ENCODE peak calls at places on chromosomes 13 and 19, in seven cellular contexts. L is NCI-H1092; X is endodermal cell; Z is stimulated activated CD4-positive, alpha-beta T cell treated with anti-CD3 and anti-CD28 coated beads, Interleukin-1b, Interleukin-23, amount 100 ng/mL, for 1 hour; H is ELR; S is Calu3; C is GOT3. F is an unnamed sample.

GRCh38 chr13:30371649-30372265 is 50.5 kb upstream of the UBE2L5 start:
- DNase-seq in L (no peak), X (no peak), Z (no peak), H (peak; percentile 65), S (peak; percentile 20), C (no peak), F (peak; percentile 69)

GRCh38 chr13:112054616-112055015 is 12.3 kb upstream of the SOX1 start:
- DNase-seq in L (no peak), X (no peak), Z (no peak), H (no peak), S (no peak), C (no peak), F (no peak)

GRCh38 chr13:87123987-87124784 is 547.0 kb upstream of the SLITRK5 start:
- DNase-seq in L (no peak), X (peak; percentile 79), Z (no peak), H (peak; percentile 97), S (peak; percentile 0), C (no peak), F (peak; percentile 90)

GRCh38 chr19:48351341-48351752 is 12.4 kb downstream of the TMEM143 start:
- DNase-seq in L (no peak), X (peak; percentile 96), Z (peak; percentile 75), H (peak; percentile 69), S (peak; percentile 80), C (peak; percentile 27), F (peak; percentile 67)

GRCh38 chr19:3606690-3607289 is at the start of gene TBXA2R:
- DNase-seq in L (no peak), X (peak; percentile 91), Z (peak; percentile 42), H (peak; percentile 78), S (peak; percentile 54), C (peak; percentile 47), F (peak; percentile 59)

GRCh38 chr13:113843063-113843654 is 20.7 kb downstream of the GAS6 start:
- DNase-seq in L (no peak), X (no peak), Z (no peak), H (no peak), S (no peak), C (no peak), F (no peak)

GRCh38 chr19:29526730-29527499 is 1.1 kb downstream of the VSTM2B start:
- DNase-seq in L (no peak), X (peak; percentile 74), Z (no peak), H (no peak), S (no peak), C (no peak), F (no peak)

GRCh38 chr13:109728061-109728460 is 58.3 kb downstream of the IRS2 start:
- DNase-seq in L (no peak), X (peak; percentile 31), Z (no peak), H (no peak), S (no peak), C (no peak), F (no peak)

GRCh38 chr19:5083547-5083965 is 114.6 kb downstream of the KDM4B start:
- DNase-seq in L (no peak), X (no peak), Z (no peak), H (no peak), S (no peak), C (no peak), F (no peak)

GRCh38 chr13:22740264-22740663 is 440.5 kb upstream of the SGCG start:
- DNase-seq in L (no peak), X (peak; percentile 64), Z (no peak), H (no peak), S (no peak), C (no peak), F (peak; percentile 3)

GRCh38 chr13:90015565-90016507 is 1331.7 kb upstream of the MIR17HG start:
- DNase-seq in L (no peak), X (no peak), Z (no peak), H (peak; percentile 26), S (no peak), C (no peak), F (peak; percentile 2)

GRCh38 chr13:60167121-60167520 is 3.4 kb upstream of the DIAPH3 start:
- DNase-seq in L (no peak), X (no peak), Z (no peak), H (no peak), S (no peak), C (no peak), F (no peak)

GRCh38 chr13:113472355-113473025 is 18.0 kb downstream of the DCUN1D2 start:
- DNase-seq in L (no peak), X (no peak), Z (no peak), H (no peak), S (no peak), C (no peak), F (no peak)

GRCh38 chr13:92575782-92576181 is 650.8 kb upstream of the GPC6 start:
- DNase-seq in L (no peak), X (no peak), Z (no peak), H (no peak), S (no peak), C (no peak), F (peak; percentile 25)

GRCh38 chr19:16496613-16496983 is 404 bp downstream of the C19orf44 start:
- DNase-seq in L (no peak), X (no peak), Z (no peak), H (peak; percentile 73), S (no peak), C (no peak), F (peak; percentile 53)

GRCh38 chr13:25180450-25180794 is 8.3 kb upstream of the AMER2 start:
- DNase-seq in L (no peak), X (no peak), Z (no peak), H (no peak), S (no peak), C (no peak), F (no peak)

GRCh38 chr19:50644315-50644915 is 4.7 kb upstream of the SYT3 start:
- DNase-seq in L (no peak), X (no peak), Z (no peak), H (no peak), S (no peak), C (no peak), F (no peak)

GRCh38 chr13:73765651-73766384 is 368.4 kb downstream of the KLF12 start:
- DNase-seq in L (peak; percentile 99), X (peak; percentile 93), Z (peak; percentile 8), H (no peak), S (peak; percentile 40), C (no peak), F (no peak)

GRCh38 chr19:45254044-45254531 is 3.0 kb downstream of the MARK4 start:
- DNase-seq in L (no peak), X (peak; percentile 49), Z (no peak), H (no peak), S (no peak), C (no peak), F (no peak)

GRCh38 chr13:29065142-29065541 is 245.0 kb downstream of the MTUS2 start:
- DNase-seq in L (no peak), X (no peak), Z (no peak), H (no peak), S (no peak), C (no peak), F (no peak)

GRCh38 chr13:110266983-110267382 is 40.0 kb downstream of the COL4A1 start:
- DNase-seq in L (no peak), X (peak; percentile 69), Z (no peak), H (no peak), S (no peak), C (no peak), F (no peak)

GRCh38 chr19:55348317-55349034 is 6.0 kb downstream of the COX6B2 start:
- DNase-seq in L (no peak), X (peak; percentile 81), Z (no peak), H (no peak), S (no peak), C (no peak), F (no peak)

GRCh38 chr19:38228491-38229439 is 4.7 kb upstream of the DPF1 start:
- DNase-seq in L (no peak), X (peak; percentile 88), Z (no peak), H (no peak), S (no peak), C (no peak), F (no peak)

GRCh38 chr19:16076154-16076957 is at the start of gene TPM4:
- DNase-seq in L (peak; percentile 51), X (peak; percentile 96), Z (peak; percentile 52), H (peak; percentile 92), S (no peak), C (peak; percentile 73), F (no peak)

GRCh38 chr19:4744451-4745170 is 21.0 kb upstream of the DPP9 start:
- DNase-seq in L (no peak), X (no peak), Z (no peak), H (peak; percentile 79), S (no peak), C (peak; percentile 37), F (peak; percentile 88)

GRCh38 chr13:92379371-92379770 is 847.2 kb upstream of the GPC6 start:
- DNase-seq in L (no peak), X (no peak), Z (no peak), H (no peak), S (no peak), C (no peak), F (no peak)

GRCh38 chr19:44677019-44677809 is 5.9 kb downstream of the CEACAM19 start:
- DNase-seq in L (no peak), X (peak; percentile 82), Z (no peak), H (peak; percentile 83), S (no peak), C (no peak), F (peak; percentile 55)

GRCh38 chr13:28657784-28658538 is 969 bp upstream of the POMP start:
- DNase-seq in L (no peak), X (no peak), Z (no peak), H (peak; percentile 34), S (no peak), C (no peak), F (no peak)